ENCODE peak calls at places on chromosomes 7 and 10, in seven cellular contexts. F, W, R, N, A, B and O are unnamed samples.

GRCh38 chr7:131556055-131556911 is at the start of gene PODXL:
- DNase-seq in N (no peak), W (no peak), B (peak; percentile 73), F (no peak), R (peak; percentile 99), A (peak; percentile 59), O (peak; percentile 75)

GRCh38 chr10:132452216-132452650 is 55.2 kb downstream of the PWWP2B start:
- DNase-seq in B (no peak), R (no peak), W (no peak), F (no peak), A (no peak), N (no peak), O (peak; percentile 81)

GRCh38 chr10:96556003-96556402 is 30.8 kb downstream of the TM9SF3 start:
- DNase-seq in B (no peak), F (no peak), N (no peak), W (no peak), A (no peak), R (peak; percentile 22), O (no peak)

GRCh38 chr7:156169474-156170370 is 357.5 kb upstream of the SHH start:
- DNase-seq in F (no peak), A (no peak), R (no peak), N (no peak), W (no peak), B (no peak), O (no peak)

GRCh38 chr10:69851306-69851705 is 49.6 kb downstream of the COL13A1 start:
- DNase-seq in N (no peak), F (no peak), R (no peak), B (no peak), W (no peak), A (no peak), O (no peak)

GRCh38 chr7:121079425-121080169 is 91.1 kb downstream of the CPED1 start:
- DNase-seq in A (no peak), W (no peak), N (no peak), F (no peak), R (no peak), B (no peak), O (no peak)

GRCh38 chr7:106959753-106960152 is 84.8 kb upstream of the PRKAR2B start:
- DNase-seq in R (no peak), N (no peak), B (no peak), A (no peak), F (no peak), W (no peak), O (no peak)

GRCh38 chr10:69426376-69426727 is 9.6 kb upstream of the TACR2 start:
- DNase-seq in F (no peak), W (no peak), R (no peak), A (no peak), N (no peak), B (no peak), O (no peak)

GRCh38 chr10:79066460-79067240 is 2.1 kb upstream of the ZMIZ1 start:
- DNase-seq in R (peak; percentile 84), A (no peak), F (no peak), B (no peak), W (no peak), N (no peak), O (no peak)

GRCh38 chr10:12796431-12797185 is 204.9 kb downstream of the CCDC3 start:
- DNase-seq in W (no peak), F (no peak), B (no peak), A (no peak), N (no peak), R (no peak), O (no peak)

GRCh38 chr7:1758859-1759521 is 88.9 kb downstream of the ELFN1 start:
- DNase-seq in N (no peak), F (peak; percentile 45), B (no peak), A (no peak), W (no peak), R (no peak), O (peak; percentile 72)

GRCh38 chr7:150373049-150373801 is 4.6 kb downstream of the REPIN1 start:
- DNase-seq in R (no peak), A (peak; percentile 81), B (peak; percentile 52), W (no peak), F (peak; percentile 73), N (no peak), O (peak; percentile 45)

GRCh38 chr7:43469051-43469450 is 113.9 kb upstream of the STK17A start:
- DNase-seq in B (no peak), W (no peak), R (no peak), F (no peak), N (no peak), A (no peak), O (no peak)

GRCh38 chr10:29804025-29804852 is 169.5 kb upstream of the SVIL start:
- DNase-seq in N (no peak), A (peak; percentile 70), W (no peak), F (no peak), R (no peak), B (peak; percentile 37), O (no peak)

GRCh38 chr7:1753563-1753867 is 83.4 kb downstream of the ELFN1 start:
- DNase-seq in N (no peak), R (no peak), F (no peak), W (no peak), B (no peak), A (no peak), O (no peak)

GRCh38 chr7:117993377-117994003 is 120.2 kb upstream of the CTTNBP2 start:
- DNase-seq in B (no peak), R (peak; percentile 42), A (no peak), N (no peak), F (no peak), W (no peak), O (no peak)

GRCh38 chr10:44965651-44966097 is 6.1 kb downstream of the RASSF4 start:
- DNase-seq in W (no peak), A (no peak), F (no peak), B (no peak), N (no peak), R (no peak), O (no peak)

GRCh38 chr10:80382989-80383388 is 25.4 kb upstream of the PRXL2A start:
- DNase-seq in W (no peak), R (peak; percentile 68), F (no peak), N (peak; percentile 19), B (no peak), A (peak; percentile 21), O (no peak)

GRCh38 chr10:129777687-129778086 is 186.4 kb downstream of the EBF3 start:
- DNase-seq in N (no peak), W (no peak), A (no peak), B (no peak), R (no peak), F (no peak), O (no peak)

GRCh38 chr7:43785425-43785824 is 26.9 kb downstream of the BLVRA start:
- DNase-seq in N (no peak), W (no peak), A (no peak), R (no peak), F (no peak), B (no peak), O (no peak)

GRCh38 chr10:123150986-123151738 is 3.0 kb upstream of the BUB3 start:
- DNase-seq in N (no peak), B (no peak), W (no peak), R (peak; percentile 52), A (no peak), F (no peak), O (no peak)

GRCh38 chr7:138514044-138514443 is 54.0 kb downstream of the TRIM24 start:
- DNase-seq in A (no peak), N (no peak), R (no peak), W (no peak), F (no peak), B (no peak), O (no peak)
- TF ChIP-seq POLR2AphosphoS5 in A (no peak), N (no peak), R (no peak), W (no peak), F (no peak), B (no peak), O (no peak)

DNA sequence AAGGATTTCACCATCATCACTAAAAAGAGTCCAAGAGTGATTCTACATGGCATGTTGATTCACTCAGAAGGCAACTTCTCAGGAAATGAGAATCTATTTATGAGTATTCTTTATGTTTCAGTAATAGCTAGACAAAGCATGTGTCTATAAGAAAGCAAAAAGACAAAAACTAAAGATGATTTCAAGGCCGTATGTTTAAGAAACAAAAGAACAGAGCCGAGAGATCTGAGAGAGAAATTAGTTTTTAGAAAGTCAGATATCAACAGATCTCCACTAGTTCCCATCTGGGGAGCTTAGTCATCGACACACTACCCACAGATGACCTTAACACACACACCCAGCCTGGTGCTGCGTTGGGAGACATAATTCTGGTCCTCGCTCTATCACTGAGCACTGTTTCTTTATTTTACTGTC is 21.0 kb downstream of the PIP4K2A start:
- DNase-seq in B (no peak), W (no peak), A (no peak), F (no peak), N (no peak), R (no peak), O (no peak)
- TF ChIP-seq POLR2AphosphoS5 in B (no peak), W (no peak), A (no peak), F (no peak), N (no peak), R (no peak), O (no peak)

DNA sequence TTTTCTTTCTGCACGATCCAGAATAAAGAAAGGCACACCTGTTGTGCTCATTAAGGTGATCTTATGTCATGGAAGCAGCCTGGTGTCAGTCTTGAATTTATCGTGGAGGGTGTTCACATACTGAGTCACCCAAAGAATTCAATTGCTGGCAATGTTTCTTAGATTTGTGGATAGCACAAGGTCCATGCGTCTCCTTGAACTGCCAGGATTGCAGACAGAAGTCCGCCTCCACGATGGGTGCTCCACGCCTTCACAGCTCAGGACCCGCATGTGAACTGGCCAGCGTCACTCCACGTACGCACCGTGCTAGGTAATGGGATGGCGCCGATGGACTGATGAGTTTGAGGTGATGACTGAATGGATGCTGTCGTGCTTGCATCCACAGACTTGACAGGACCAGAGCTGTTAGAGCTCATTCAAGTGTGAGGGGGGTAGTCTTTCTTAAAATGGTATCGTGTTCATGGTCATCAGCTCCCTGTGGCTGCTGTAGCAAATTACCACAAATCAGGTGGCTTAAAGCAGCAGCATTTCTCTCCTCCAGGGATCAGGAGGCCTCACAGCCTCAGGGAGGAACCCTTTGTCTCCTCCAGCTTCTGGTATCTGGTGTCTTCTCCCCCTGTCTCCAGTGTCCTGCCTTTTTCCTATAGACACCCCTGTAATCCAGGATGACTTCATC is 65.4 kb upstream of the DNAJB6 start:
- DNase-seq in R (no peak), A (no peak), F (no peak), W (no peak), N (no peak), B (no peak), O (no peak)
- TF ChIP-seq POLR2AphosphoS5 in R (peak; percentile 26), A (no peak), F (no peak), W (no peak), N (no peak), B (no peak), O (no peak)

GRCh38 chr7:75010036-75010435 is 45.5 kb downstream of the CASTOR2 start:
- DNase-seq in R (no peak), A (no peak), F (no peak), W (no peak), B (no peak), N (no peak), O (no peak)
- TF ChIP-seq POLR2AphosphoS5 in R (no peak), A (no peak), F (no peak), W (no peak), B (no peak), N (no peak), O (no peak)